ENCODE peak calls at places on chromosomes 4 and X, in ten cellular contexts. One of them, this sample, is unnamed. For H3K36me3 and H3K27me3, the result is how much of the 10 kb centered on the place peaks cover.

GRCh38 chr4:123364906-123365305 is 31.7 kb upstream of the SPRY1 start:
- DNase-seq in small intestine: no peak
- DNase-seq in H7: no peak
- DNase-seq in heart right ventricle: no peak
- DNase-seq in BJ: no peak
- DNase-seq in CD8-positive, alpha-beta memory T cell: no peak
- DNase-seq in trophoblast cell: no peak
- DNase-seq in CD4-positive, alpha-beta memory T cell: no peak
- DNase-seq in upper lobe of right lung: no peak
- DNase-seq in tibial artery: no peak
- DNase-seq in this sample: no peak

GRCh38 chr4:161696957-161697356 is 466.8 kb downstream of the FSTL5 start:
- DNase-seq in H7: peak
- DNase-seq in upper lobe of right lung: no peak
- DNase-seq in BJ: no peak
- DNase-seq in trophoblast cell: no peak
- DNase-seq in tibial artery: no peak
- DNase-seq in small intestine: no peak
- DNase-seq in CD4-positive, alpha-beta memory T cell: no peak
- DNase-seq in heart right ventricle: no peak
- DNase-seq in CD8-positive, alpha-beta memory T cell: no peak
- DNase-seq in this sample: no peak

GRCh38 chrX:97605271-97605670 is 721.6 kb downstream of the RPA4 start:
- DNase-seq in tibial artery: no peak
- DNase-seq in small intestine: no peak
- DNase-seq in BJ: no peak
- DNase-seq in upper lobe of right lung: no peak
- DNase-seq in H7: no peak
- DNase-seq in CD4-positive, alpha-beta memory T cell: no peak
- DNase-seq in heart right ventricle: no peak
- DNase-seq in CD8-positive, alpha-beta memory T cell: no peak
- DNase-seq in trophoblast cell: no peak
- DNase-seq in this sample: no peak

GRCh38 chrX:153643431-153644351 is 3.3 kb upstream of the DUSP9 start:
- DNase-seq in BJ: no peak
- DNase-seq in H7: peak
- DNase-seq in CD4-positive, alpha-beta memory T cell: no peak
- DNase-seq in upper lobe of right lung: peak
- DNase-seq in trophoblast cell: no peak
- DNase-seq in tibial artery: no peak
- DNase-seq in CD8-positive, alpha-beta memory T cell: no peak
- DNase-seq in small intestine: no peak
- DNase-seq in heart right ventricle: no peak
- DNase-seq in this sample: peak

GRCh38 chr4:119314356-119314755 is 7.6 kb downstream of the FABP2 start:
- DNase-seq in CD4-positive, alpha-beta memory T cell: peak
- DNase-seq in small intestine: peak
- DNase-seq in BJ: no peak
- DNase-seq in CD8-positive, alpha-beta memory T cell: no peak
- DNase-seq in upper lobe of right lung: no peak
- DNase-seq in heart right ventricle: no peak
- DNase-seq in tibial artery: no peak
- DNase-seq in trophoblast cell: peak
- DNase-seq in H7: peak
- DNase-seq in this sample: no peak

GRCh38 chrX:9842541-9842940 is 56.3 kb downstream of the SHROOM2 start:
- DNase-seq in BJ: no peak
- DNase-seq in CD4-positive, alpha-beta memory T cell: no peak
- DNase-seq in CD8-positive, alpha-beta memory T cell: no peak
- DNase-seq in small intestine: peak
- DNase-seq in heart right ventricle: no peak
- DNase-seq in trophoblast cell: no peak
- DNase-seq in tibial artery: no peak
- DNase-seq in upper lobe of right lung: no peak
- DNase-seq in H7: peak
- DNase-seq in this sample: no peak

GRCh38 chrX:32155044-32155638 is 1056.2 kb downstream of the DMD start:
- DNase-seq in heart right ventricle: no peak
- DNase-seq in CD4-positive, alpha-beta memory T cell: no peak
- DNase-seq in upper lobe of right lung: no peak
- DNase-seq in CD8-positive, alpha-beta memory T cell: no peak
- DNase-seq in tibial artery: no peak
- DNase-seq in BJ: no peak
- DNase-seq in small intestine: no peak
- DNase-seq in H7: peak
- DNase-seq in trophoblast cell: no peak
- DNase-seq in this sample: no peak

GRCh38 chr4:3388461-3389185 is 53.1 kb upstream of the HGFAC start:
- DNase-seq in upper lobe of right lung: peak
- DNase-seq in H7: peak
- DNase-seq in heart right ventricle: peak
- DNase-seq in trophoblast cell: peak
- DNase-seq in BJ: peak
- DNase-seq in tibial artery: peak
- DNase-seq in CD8-positive, alpha-beta memory T cell: no peak
- DNase-seq in small intestine: no peak
- DNase-seq in CD4-positive, alpha-beta memory T cell: no peak
- DNase-seq in this sample: peak

GRCh38 chr4:63619771-63620170 is 789.5 kb downstream of the TECRL start:
- DNase-seq in CD8-positive, alpha-beta memory T cell: no peak
- DNase-seq in H7: no peak
- DNase-seq in tibial artery: no peak
- DNase-seq in BJ: no peak
- DNase-seq in trophoblast cell: no peak
- DNase-seq in CD4-positive, alpha-beta memory T cell: no peak
- DNase-seq in heart right ventricle: no peak
- DNase-seq in small intestine: no peak
- DNase-seq in upper lobe of right lung: no peak
- DNase-seq in this sample: no peak

GRCh38 chrX:68867458-68868166 is 38.8 kb downstream of the EFNB1 start:
- DNase-seq in H7: no peak
- DNase-seq in CD4-positive, alpha-beta memory T cell: no peak
- DNase-seq in CD8-positive, alpha-beta memory T cell: no peak
- DNase-seq in BJ: no peak
- DNase-seq in heart right ventricle: peak
- DNase-seq in tibial artery: no peak
- DNase-seq in small intestine: peak
- DNase-seq in upper lobe of right lung: no peak
- DNase-seq in trophoblast cell: no peak
- DNase-seq in this sample: no peak

GRCh38 chrX:52558140-52558539 is 41.3 kb upstream of the XAGE1B start:
- DNase-seq in heart right ventricle: no peak
- DNase-seq in trophoblast cell: no peak
- DNase-seq in upper lobe of right lung: no peak
- DNase-seq in BJ: no peak
- DNase-seq in small intestine: no peak
- DNase-seq in CD8-positive, alpha-beta memory T cell: no peak
- DNase-seq in CD4-positive, alpha-beta memory T cell: no peak
- DNase-seq in tibial artery: no peak
- DNase-seq in H7: no peak
- DNase-seq in this sample: no peak

GRCh38 chr4:1419708-1420107 is 13.5 kb upstream of the NKX1-1 start:
- DNase-seq in tibial artery: no peak
- DNase-seq in upper lobe of right lung: peak
- DNase-seq in H7: peak
- DNase-seq in trophoblast cell: no peak
- DNase-seq in heart right ventricle: no peak
- DNase-seq in small intestine: no peak
- DNase-seq in CD8-positive, alpha-beta memory T cell: no peak
- DNase-seq in CD4-positive, alpha-beta memory T cell: no peak
- DNase-seq in BJ: no peak
- DNase-seq in this sample: no peak

DNA sequence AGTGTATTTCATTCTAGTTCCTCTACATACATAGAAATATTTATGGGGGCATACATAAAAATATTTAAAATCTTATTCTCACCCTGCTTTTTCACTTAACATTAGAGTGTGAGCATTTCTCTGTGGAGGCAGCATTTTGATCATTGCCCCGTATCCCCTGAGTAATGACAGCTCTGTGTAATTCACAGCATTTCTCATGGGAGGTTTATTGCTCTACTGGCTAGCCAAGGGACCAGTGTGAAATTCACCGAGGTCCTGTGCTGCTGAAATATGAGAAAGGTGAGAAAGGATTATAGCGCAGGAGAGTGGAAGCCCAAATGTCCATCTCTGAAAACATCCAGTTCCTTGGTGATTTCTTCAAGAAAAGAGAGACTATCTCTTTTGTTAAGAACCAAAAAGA is 22.9 kb downstream of the PDGFC start:
- DNase-seq in tibial artery: no peak
- DNase-seq in small intestine: no peak
- DNase-seq in CD4-positive, alpha-beta memory T cell: no peak
- DNase-seq in BJ: no peak
- DNase-seq in trophoblast cell: no peak
- DNase-seq in H7: no peak
- DNase-seq in CD8-positive, alpha-beta memory T cell: no peak
- DNase-seq in upper lobe of right lung: no peak
- DNase-seq in heart right ventricle: no peak
- DNase-seq in this sample: no peak
- H3K4me3 ChIP-seq in tibial artery: no peak
- H3K4me3 ChIP-seq in small intestine: no peak
- H3K4me3 ChIP-seq in CD4-positive, alpha-beta memory T cell: no peak
- H3K4me3 ChIP-seq in BJ: no peak
- H3K4me3 ChIP-seq in trophoblast cell: no peak
- H3K4me3 ChIP-seq in H7: no peak
- H3K4me3 ChIP-seq in CD8-positive, alpha-beta memory T cell: no peak
- H3K4me3 ChIP-seq in upper lobe of right lung: no peak
- H3K4me3 ChIP-seq in heart right ventricle: no peak
- H3K4me3 ChIP-seq in this sample: no peak

GRCh38 chrX:129590596-129590995 is 50.5 kb downstream of the OCRL start:
- DNase-seq in CD8-positive, alpha-beta memory T cell: no peak
- DNase-seq in tibial artery: no peak
- DNase-seq in BJ: no peak
- DNase-seq in H7: no peak
- DNase-seq in heart right ventricle: no peak
- DNase-seq in trophoblast cell: no peak
- DNase-seq in CD4-positive, alpha-beta memory T cell: no peak
- DNase-seq in upper lobe of right lung: no peak
- DNase-seq in small intestine: no peak
- DNase-seq in this sample: no peak
- H3K36me3 ChIP-seq in CD8-positive, alpha-beta memory T cell: under half
- H3K36me3 ChIP-seq in tibial artery: under half
- H3K36me3 ChIP-seq in BJ: under half
- H3K36me3 ChIP-seq in H7: under half
- H3K36me3 ChIP-seq in heart right ventricle: half or more
- H3K36me3 ChIP-seq in trophoblast cell: under half
- H3K36me3 ChIP-seq in CD4-positive, alpha-beta memory T cell: under half
- H3K36me3 ChIP-seq in upper lobe of right lung: under half
- H3K36me3 ChIP-seq in small intestine: under half
- H3K36me3 ChIP-seq in this sample: under half

GRCh38 chrX:134144231-134144630 is 92.8 kb upstream of the CCDC160 start:
- DNase-seq in tibial artery: no peak
- DNase-seq in heart right ventricle: no peak
- DNase-seq in CD4-positive, alpha-beta memory T cell: peak
- DNase-seq in BJ: no peak
- DNase-seq in upper lobe of right lung: no peak
- DNase-seq in CD8-positive, alpha-beta memory T cell: no peak
- DNase-seq in trophoblast cell: no peak
- DNase-seq in H7: no peak
- DNase-seq in small intestine: peak
- DNase-seq in this sample: no peak

GRCh38 chrX:134137353-134137752 is 99.6 kb upstream of the CCDC160 start:
- DNase-seq in CD8-positive, alpha-beta memory T cell: no peak
- DNase-seq in trophoblast cell: no peak
- DNase-seq in H7: no peak
- DNase-seq in CD4-positive, alpha-beta memory T cell: no peak
- DNase-seq in tibial artery: no peak
- DNase-seq in heart right ventricle: no peak
- DNase-seq in upper lobe of right lung: no peak
- DNase-seq in BJ: no peak
- DNase-seq in small intestine: no peak
- DNase-seq in this sample: no peak

GRCh38 chrX:134139090-134139489 is 97.9 kb upstream of the CCDC160 start:
- DNase-seq in heart right ventricle: no peak
- DNase-seq in small intestine: no peak
- DNase-seq in H7: no peak
- DNase-seq in trophoblast cell: no peak
- DNase-seq in CD8-positive, alpha-beta memory T cell: no peak
- DNase-seq in BJ: no peak
- DNase-seq in tibial artery: no peak
- DNase-seq in upper lobe of right lung: no peak
- DNase-seq in CD4-positive, alpha-beta memory T cell: no peak
- DNase-seq in this sample: no peak
- H3K27me3 ChIP-seq in heart right ventricle: under half
- H3K27me3 ChIP-seq in small intestine: under half
- H3K27me3 ChIP-seq in H7: under half
- H3K27me3 ChIP-seq in trophoblast cell: under half
- H3K27me3 ChIP-seq in CD8-positive, alpha-beta memory T cell: under half
- H3K27me3 ChIP-seq in BJ: under half
- H3K27me3 ChIP-seq in tibial artery: under half
- H3K27me3 ChIP-seq in upper lobe of right lung: under half
- H3K27me3 ChIP-seq in CD4-positive, alpha-beta memory T cell: under half
- H3K27me3 ChIP-seq in this sample: under half

DNA sequence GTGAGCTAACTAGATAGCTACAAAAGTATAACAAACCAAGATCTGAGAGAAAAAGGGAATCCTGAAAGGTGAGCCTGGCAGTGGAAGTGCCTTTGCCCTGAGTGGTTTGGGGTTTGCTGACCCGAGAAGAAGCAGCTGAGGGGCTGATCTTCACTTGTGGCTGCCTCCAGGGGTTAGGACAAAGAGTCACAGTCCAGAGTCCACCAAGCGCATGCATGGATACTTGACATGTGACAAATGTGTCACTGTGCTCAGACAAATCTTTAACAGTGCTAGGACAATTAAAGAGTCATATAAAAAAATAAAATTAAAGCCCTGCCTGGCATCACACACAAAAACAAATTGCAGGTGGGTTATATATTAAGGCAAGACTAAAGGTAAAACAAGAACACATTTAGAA is 26.4 kb downstream of the HMGB3 start:
- DNase-seq in tibial artery: no peak
- DNase-seq in CD8-positive, alpha-beta memory T cell: no peak
- DNase-seq in upper lobe of right lung: no peak
- DNase-seq in BJ: no peak
- DNase-seq in heart right ventricle: no peak
- DNase-seq in CD4-positive, alpha-beta memory T cell: no peak
- DNase-seq in H7: no peak
- DNase-seq in small intestine: peak
- DNase-seq in trophoblast cell: no peak
- DNase-seq in this sample: no peak
- H3K4me3 ChIP-seq in tibial artery: no peak
- H3K4me3 ChIP-seq in CD8-positive, alpha-beta memory T cell: no peak
- H3K4me3 ChIP-seq in upper lobe of right lung: no peak
- H3K4me3 ChIP-seq in BJ: no peak
- H3K4me3 ChIP-seq in heart right ventricle: no peak
- H3K4me3 ChIP-seq in CD4-positive, alpha-beta memory T cell: no peak
- H3K4me3 ChIP-seq in H7: no peak
- H3K4me3 ChIP-seq in small intestine: no peak
- H3K4me3 ChIP-seq in trophoblast cell: no peak
- H3K4me3 ChIP-seq in this sample: no peak

This sample was measured in MG63.